ENCODE peak calls at places on chromosomes 13 and 19, in eight cellular contexts. E, F, Y, L, K, O, H and B are unnamed samples.

GRCh38 chr13:47917022-47917574 is 84.0 kb downstream of the SUCLA2 start:
- DNase-seq in O (no peak), Y (no peak), F (no peak), E (no peak), H (no peak), L (no peak), K (no peak), B (no peak)

GRCh38 chr13:45925151-45925550 is 73.6 kb upstream of the SIAH3 start:
- DNase-seq in L (no peak), Y (no peak), H (peak; percentile 16), K (no peak), O (no peak), E (no peak), F (no peak), B (peak; percentile 25)

GRCh38 chr19:55099557-55100506 is 17.6 kb downstream of the PPP1R12C start:
- DNase-seq in H (no peak), L (no peak), F (no peak), K (no peak), O (no peak), E (no peak), Y (no peak), B (peak; percentile 30)

GRCh38 chr19:51059715-51060114 is 5.2 kb downstream of the KLK13 start:
- DNase-seq in Y (no peak), O (peak; percentile 32), H (no peak), F (no peak), E (no peak), L (no peak), K (no peak), B (no peak)

GRCh38 chr13:60798503-60798902 is 401.5 kb downstream of the TDRD3 start:
- DNase-seq in K (no peak), Y (no peak), E (no peak), H (no peak), L (no peak), F (no peak), O (no peak), B (no peak)

GRCh38 chr13:105814219-105814901 is 721.1 kb downstream of the EFNB2 start:
- DNase-seq in F (no peak), Y (no peak), H (no peak), K (no peak), L (no peak), E (no peak), O (no peak), B (no peak)

GRCh38 chr13:30744056-30744684 is 8.8 kb downstream of the ALOX5AP start:
- DNase-seq in L (no peak), H (peak; percentile 20), O (no peak), E (no peak), Y (peak; percentile 89), K (peak; percentile 83), F (no peak), B (peak; percentile 83)

GRCh38 chr19:56167064-56167578 is 8.7 kb upstream of the GALP start:
- DNase-seq in Y (no peak), O (no peak), K (no peak), H (peak; percentile 32), E (no peak), L (no peak), F (no peak), B (peak; percentile 12)

GRCh38 chr19:51701468-51702100 is 8.5 kb downstream of the SPACA6 start:
- DNase-seq in E (no peak), H (no peak), O (no peak), L (no peak), K (no peak), Y (no peak), F (no peak), B (no peak)

GRCh38 chr13:99687728-99688397 is 186.6 kb downstream of the TM9SF2 start:
- DNase-seq in O (no peak), E (no peak), Y (no peak), K (no peak), F (no peak), H (no peak), L (no peak), B (no peak)

GRCh38 chr13:21203132-21203531 is 26.7 kb downstream of the MRPL57 start:
- DNase-seq in Y (no peak), F (no peak), K (no peak), L (no peak), E (no peak), O (no peak), H (no peak), B (peak; percentile 32)

GRCh38 chr19:32876919-32877285 is 7.3 kb upstream of the SLC7A9 start:
- DNase-seq in O (no peak), K (no peak), L (no peak), F (no peak), H (no peak), E (no peak), Y (no peak), B (peak; percentile 76)

GRCh38 chr13:113726961-113727411 is 32.0 kb upstream of the TMEM255B start:
- DNase-seq in L (peak; percentile 15), H (no peak), F (no peak), O (no peak), E (no peak), Y (no peak), K (no peak), B (peak; percentile 49)

GRCh38 chr19:10662384-10663251 is 8.5 kb downstream of the ILF3 start:
- DNase-seq in L (no peak), Y (no peak), H (no peak), O (no peak), K (no peak), F (no peak), E (no peak), B (no peak)

GRCh38 chr13:50589139-50589538 is 254.4 kb downstream of the DLEU7 start:
- DNase-seq in E (peak; percentile 36), F (no peak), Y (no peak), H (peak; percentile 73), L (no peak), O (no peak), K (no peak), B (peak; percentile 90)

GRCh38 chr19:11338569-11339253 is 746 bp downstream of the RAB3D start:
- DNase-seq in H (peak; percentile 32), F (no peak), O (no peak), E (no peak), Y (no peak), L (no peak), K (no peak), B (no peak)

GRCh38 chr19:38093587-38093986 is 130.4 kb downstream of the DPF1 start:
- DNase-seq in Y (no peak), K (no peak), L (no peak), F (no peak), O (no peak), H (no peak), E (no peak), B (no peak)

GRCh38 chr19:35509018-35509652 is 4.3 kb downstream of the DMKN start:
- DNase-seq in Y (no peak), H (no peak), F (no peak), E (no peak), K (no peak), O (no peak), L (no peak), B (no peak)

GRCh38 chr19:34336781-34337271 is 28.2 kb upstream of the GPI start:
- DNase-seq in L (no peak), K (no peak), H (peak; percentile 54), F (no peak), O (no peak), E (no peak), Y (no peak), B (peak; percentile 54)

GRCh38 chr19:33752945-33753344 is 43.7 kb upstream of the KCTD15 start:
- DNase-seq in F (no peak), O (no peak), L (no peak), K (no peak), E (no peak), H (no peak), Y (no peak), B (no peak)

GRCh38 chr13:49641810-49642291 is 13.5 kb downstream of the ARL11 start:
- DNase-seq in L (no peak), Y (no peak), E (peak; percentile 28), F (peak; percentile 4), H (peak; percentile 83), O (peak; percentile 57), K (no peak), B (peak; percentile 78)

GRCh38 chr13:46761174-46761573 is 35.8 kb downstream of the ESD start:
- DNase-seq in F (no peak), H (no peak), E (no peak), K (no peak), O (no peak), L (no peak), Y (no peak), B (no peak)

GRCh38 chr13:79525458-79525857 is 44.5 kb downstream of the NDFIP2 start:
- DNase-seq in Y (no peak), E (no peak), H (no peak), F (no peak), O (no peak), L (no peak), K (no peak), B (peak; percentile 64)

GRCh38 chr13:65677906-65678305 is 1552.2 kb downstream of the PCDH9 start:
- DNase-seq in O (no peak), K (no peak), E (no peak), Y (no peak), H (peak; percentile 10), L (no peak), F (no peak), B (peak; percentile 3)

GRCh38 chr13:111241006-111241755 is 79.3 kb upstream of the TEX29 start:
- DNase-seq in K (no peak), F (peak; percentile 82), H (no peak), L (no peak), E (no peak), Y (no peak), O (no peak), B (no peak)

GRCh38 chr19:1065606-1066109 is 1.3 kb upstream of the ARHGAP45 start:
- DNase-seq in K (no peak), Y (no peak), O (no peak), E (no peak), L (no peak), H (no peak), F (no peak), B (no peak)

GRCh38 chr19:31348416-31349159 is 648 bp downstream of the TSHZ3 start:
- DNase-seq in F (no peak), K (no peak), O (no peak), L (no peak), Y (no peak), E (no peak), H (peak; percentile 39), B (peak; percentile 46)

GRCh38 chr13:99331881-99332293 is 24.7 kb upstream of the GPR183 start:
- DNase-seq in F (no peak), L (no peak), K (no peak), H (no peak), E (no peak), Y (no peak), O (no peak), B (peak; percentile 35)

GRCh38 chr19:4058696-4059492 is 7.8 kb downstream of the ZBTB7A start:
- DNase-seq in L (no peak), E (no peak), H (no peak), O (no peak), F (peak; percentile 75), Y (no peak), K (no peak), B (no peak)

GRCh38 chr19:45276284-45276687 is 25.2 kb downstream of the MARK4 start:
- DNase-seq in H (no peak), O (no peak), Y (no peak), L (peak; percentile 78), E (no peak), K (no peak), F (no peak), B (no peak)

GRCh38 chr13:29136341-29136740 is 316.2 kb downstream of the MTUS2 start:
- DNase-seq in H (no peak), O (peak; percentile 82), K (no peak), E (no peak), L (no peak), Y (no peak), F (no peak), B (peak; percentile 70)

GRCh38 chr13:47726394-47726793 is 274.7 kb downstream of the SUCLA2 start:
- DNase-seq in E (no peak), K (no peak), F (no peak), O (no peak), Y (no peak), L (no peak), H (no peak), B (no peak)

GRCh38 chr19:662207-662961 is 630 bp downstream of the RNF126 start:
- DNase-seq in F (no peak), K (peak; percentile 49), Y (peak; percentile 60), L (no peak), H (peak; percentile 44), O (peak; percentile 71), E (no peak), B (peak; percentile 67)

GRCh38 chr13:60335531-60335930 is 61.5 kb upstream of the TDRD3 start:
- DNase-seq in F (no peak), L (no peak), H (peak; percentile 38), Y (no peak), K (no peak), O (no peak), E (no peak), B (peak; percentile 48)